ENCODE peak calls at places on chromosomes 2 and 18, in ten cellular contexts. N is fibroblast of lung, L is tibial artery, K is GM23248, Q is cardiac muscle cell, J is NB4, B is BE2C, M is A549, Y is right atrium auricular region, C is Peyer's patch. A is an unnamed sample.
A peak's percentile ranks its signal among the peaks of the same experiment; 100 is the strongest.

GRCh38 chr2:202102425-202103005 is 29.5 kb downstream of the KIAA2012 start:
- DNase-seq in N (no peak), L (no peak), K (no peak), Q (no peak), J (no peak), B (peak; percentile 76), M (no peak), Y (no peak), C (no peak), A (peak; percentile 28)

GRCh38 chr2:47867205-47867604 is 39.1 kb downstream of the FBXO11 start:
- DNase-seq in N (peak; percentile 88), L (peak; percentile 25), K (peak; percentile 91), Q (peak; percentile 87), J (no peak), B (peak; percentile 8), M (peak; percentile 24), Y (no peak), C (no peak), A (no peak)

GRCh38 chr2:213021971-213022899 is 129.2 kb downstream of the IKZF2 start:
- DNase-seq in N (peak; percentile 90), L (no peak), K (peak; percentile 80), Q (peak; percentile 13), J (no peak), B (no peak), M (no peak), Y (no peak), C (no peak), A (no peak)

GRCh38 chr2:127490283-127490682 is 36.0 kb downstream of the IWS1 start:
- DNase-seq in N (no peak), L (no peak), K (no peak), Q (no peak), J (no peak), B (no peak), M (no peak), Y (no peak), C (no peak), A (no peak)

GRCh38 chr2:25305809-25306208 is 35.9 kb downstream of the DNMT3A start:
- DNase-seq in N (no peak), L (no peak), K (no peak), Q (no peak), J (no peak), B (peak; percentile 51), M (no peak), Y (no peak), C (no peak), A (no peak)

GRCh38 chr18:8703181-8703638 is 2.1 kb upstream of the MTCL1 start:
- DNase-seq in N (no peak), L (no peak), K (no peak), Q (no peak), J (peak; percentile 22), B (no peak), M (no peak), Y (no peak), C (no peak), A (peak; percentile 73)

GRCh38 chr18:69874058-69874457 is 73.6 kb downstream of the CD226 start:
- DNase-seq in N (peak; percentile 67), L (no peak), K (peak; percentile 74), Q (peak; percentile 69), J (no peak), B (no peak), M (no peak), Y (no peak), C (no peak), A (no peak)

GRCh38 chr2:32005371-32005976 is 5.3 kb downstream of the MEMO1 start:
- DNase-seq in N (no peak), L (no peak), K (no peak), Q (no peak), J (no peak), B (no peak), M (no peak), Y (no peak), C (no peak), A (no peak)

GRCh38 chr2:234978466-234979203 is 26.8 kb downstream of the SH3BP4 start:
- DNase-seq in N (peak; percentile 77), L (no peak), K (peak; percentile 76), Q (peak; percentile 46), J (no peak), B (no peak), M (no peak), Y (no peak), C (no peak), A (no peak)
- H3K4me3 ChIP-seq in N (no peak overlapping the region), L (no peak overlapping the region), K (peak overlapping the region; percentile 6), Q (no peak overlapping the region), J (no peak overlapping the region), B (no peak overlapping the region), M (no peak overlapping the region), Y (no peak overlapping the region), C (no peak overlapping the region), A (no peak overlapping the region)

DNA sequence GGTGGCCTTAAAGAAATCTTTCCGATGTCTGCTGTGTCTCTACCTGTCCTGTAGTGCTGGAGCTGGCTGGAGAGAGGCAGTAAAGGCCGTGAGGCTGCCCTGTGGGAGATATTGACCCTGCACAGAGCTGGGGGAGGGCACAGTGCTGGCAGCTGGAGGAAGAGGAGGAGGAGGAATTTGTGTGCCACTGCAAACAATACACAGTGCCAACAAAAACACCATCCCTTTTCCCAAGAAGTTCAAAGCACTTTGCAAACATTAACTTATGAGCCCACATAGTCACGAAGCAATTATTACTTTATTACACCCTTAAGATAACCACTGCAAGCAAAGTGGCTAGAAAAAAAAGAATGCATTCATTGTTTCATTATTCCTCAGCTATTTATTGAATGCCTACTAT is 45.0 kb upstream of the CYTIP start:
- DNase-seq in N (no peak), L (no peak), K (no peak), Q (no peak), J (no peak), B (no peak), M (peak; percentile 13), Y (no peak), C (peak; percentile 72), A (no peak)
- H3K4me3 ChIP-seq in N (no peak overlapping the region), L (no peak overlapping the region), K (no peak overlapping the region), Q (no peak overlapping the region), J (no peak overlapping the region), B (no peak overlapping the region), M (no peak overlapping the region), Y (no peak overlapping the region), C (no peak overlapping the region), A (no peak overlapping the region)

DNA sequence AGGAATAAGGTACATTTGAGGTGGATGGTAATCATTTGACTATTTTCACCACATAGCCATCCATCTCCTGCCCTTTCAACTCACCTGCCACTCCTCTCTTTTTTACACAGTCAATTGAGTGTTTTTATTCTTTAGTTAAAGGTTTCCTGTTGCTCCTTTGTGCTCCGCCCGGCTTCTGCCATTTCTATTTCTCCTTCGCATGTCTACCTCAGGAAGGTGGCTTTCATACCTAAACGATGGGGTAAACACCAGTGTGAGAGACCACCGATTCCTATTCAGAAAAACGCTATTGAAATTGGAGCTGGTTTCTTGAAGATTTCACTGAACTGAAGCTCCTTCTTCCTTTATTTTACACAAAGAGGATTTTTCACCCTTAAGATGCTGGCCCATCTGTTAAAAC is 1628.0 kb upstream of the PIK3C3 start:
- DNase-seq in N (no peak), L (no peak), K (no peak), Q (no peak), J (no peak), B (no peak), M (no peak), Y (no peak), C (no peak), A (no peak)
- H3K4me3 ChIP-seq in N (no peak overlapping the region), L (no peak overlapping the region), K (no peak overlapping the region), Q (no peak overlapping the region), J (no peak overlapping the region), B (no peak overlapping the region), M (no peak overlapping the region), Y (no peak overlapping the region), C (no peak overlapping the region), A (no peak overlapping the region)

GRCh38 chr18:13137041-13137938 is 81.3 kb upstream of the LDLRAD4 start:
- DNase-seq in N (peak; percentile 38), L (no peak), K (peak; percentile 56), Q (peak; percentile 47), J (peak; percentile 69), B (peak; percentile 24), M (no peak), Y (no peak), C (peak; percentile 73), A (peak; percentile 70)
- H3K4me3 ChIP-seq in N (peak overlapping the region; percentile 46), L (peak overlapping the region; percentile 61), K (peak overlapping the region; percentile 72), Q (peak overlapping the region; percentile 26), J (peak overlapping the region; percentile 84), B (peak overlapping the region; percentile 53), M (peak overlapping the region; percentile 58), Y (peak overlapping the region; percentile 46), C (peak overlapping the region; percentile 60), A (peak overlapping the region; percentile 45)

GRCh38 chr2:218958276-218958675 is 1.2 kb upstream of the CDK5R2 start:
- DNase-seq in N (no peak), L (no peak), K (no peak), Q (no peak), J (no peak), B (no peak), M (no peak), Y (no peak), C (no peak), A (no peak)
- H3K4me3 ChIP-seq in N (no peak overlapping the region), L (no peak overlapping the region), K (no peak overlapping the region), Q (no peak overlapping the region), J (no peak overlapping the region), B (peak overlapping the region; percentile 72), M (no peak overlapping the region), Y (no peak overlapping the region), C (no peak overlapping the region), A (no peak overlapping the region)

GRCh38 chr2:186761814-186762213 is 68.0 kb downstream of the FAM171B start:
- DNase-seq in N (no peak), L (no peak), K (no peak), Q (no peak), J (no peak), B (no peak), M (no peak), Y (no peak), C (no peak), A (no peak)

GRCh38 chr2:186755066-186755465 is 61.2 kb downstream of the FAM171B start:
- DNase-seq in N (peak; percentile 74), L (no peak), K (peak; percentile 8), Q (peak; percentile 32), J (no peak), B (no peak), M (no peak), Y (no peak), C (no peak), A (no peak)

GRCh38 chr2:186751078-186751477 is 57.2 kb downstream of the FAM171B start:
- DNase-seq in N (no peak), L (no peak), K (no peak), Q (no peak), J (no peak), B (no peak), M (no peak), Y (no peak), C (no peak), A (no peak)

GRCh38 chr2:186751790-186752189 is 57.9 kb downstream of the FAM171B start:
- DNase-seq in N (peak; percentile 7), L (no peak), K (no peak), Q (no peak), J (no peak), B (no peak), M (no peak), Y (no peak), C (no peak), A (no peak)

GRCh38 chr2:186757009-186757408 is 63.1 kb downstream of the FAM171B start:
- DNase-seq in N (no peak), L (no peak), K (no peak), Q (no peak), J (no peak), B (no peak), M (no peak), Y (no peak), C (no peak), A (peak; percentile 28)
- H3K4me3 ChIP-seq in N (no peak overlapping the region), L (no peak overlapping the region), K (no peak overlapping the region), Q (no peak overlapping the region), J (no peak overlapping the region), B (no peak overlapping the region), M (no peak overlapping the region), Y (no peak overlapping the region), C (no peak overlapping the region), A (no peak overlapping the region)

GRCh38 chr2:101305492-101306123 is 2.9 kb downstream of the RNF149 start:
- DNase-seq in N (peak; percentile 89), L (no peak), K (peak; percentile 90), Q (peak; percentile 62), J (peak; percentile 43), B (no peak), M (no peak), Y (no peak), C (no peak), A (no peak)
- H3K4me3 ChIP-seq in N (peak overlapping the region; percentile 83), L (peak overlapping the region; percentile 85), K (peak overlapping the region; percentile 85), Q (peak overlapping the region; percentile 86), J (peak overlapping the region; percentile 83), B (no peak overlapping the region), M (no peak overlapping the region), Y (peak overlapping the region; percentile 99), C (no peak overlapping the region), A (no peak overlapping the region)